ENCODE peak calls at places on chromosomes 3 and 15, in six cellular contexts. B is foreskin keratinocyte, Y is aorta, T is H9, E is fibroblast of lung, P is pancreas. U is an unnamed sample.

GRCh38 chr3:133894334-133895207 is 1.1 kb downstream of the RAB6B start:
- DNase-seq in B (no peak), Y (no peak), T (peak; percentile 48), E (no peak), P (peak; percentile 45), U (no peak)

GRCh38 chr3:30399394-30400181 is 206.8 kb upstream of the TGFBR2 start:
- DNase-seq in B (no peak), Y (no peak), T (no peak), E (peak; percentile 46), P (no peak), U (no peak)

GRCh38 chr15:79724312-79724711 is 172.5 kb downstream of the MTHFS start:
- DNase-seq in B (no peak), Y (no peak), T (no peak), E (peak; percentile 78), P (no peak), U (no peak)

GRCh38 chr15:25508369-25509002 is 69.7 kb upstream of the UBE3A start:
- DNase-seq in B (no peak), Y (no peak), T (no peak), E (peak; percentile 46), P (no peak), U (no peak)

GRCh38 chr3:140147965-140148490 is 213.0 kb downstream of the CLSTN2 start:
- DNase-seq in B (no peak), Y (no peak), T (no peak), E (no peak), P (no peak), U (no peak)

GRCh38 chr3:57011022-57011421 is 49.4 kb upstream of the SPATA12 start:
- DNase-seq in B (no peak), Y (no peak), T (no peak), E (no peak), P (no peak), U (no peak)

GRCh38 chr15:96119734-96120133 is 210.8 kb upstream of the NR2F2 start:
- DNase-seq in B (no peak), Y (no peak), T (no peak), E (no peak), P (no peak), U (no peak)

GRCh38 chr15:81612631-81613030 is 238.6 kb upstream of the TMC3 start:
- DNase-seq in B (no peak), Y (no peak), T (peak; percentile 83), E (no peak), P (no peak), U (no peak)

GRCh38 chr3:188283347-188283746 is 129.4 kb downstream of the LPP start:
- DNase-seq in B (no peak), Y (no peak), T (no peak), E (peak; percentile 36), P (no peak), U (no peak)

GRCh38 chr15:63396546-63396939 is 14.9 kb upstream of the CA12 start:
- DNase-seq in B (no peak), Y (no peak), T (peak; percentile 47), E (no peak), P (no peak), U (no peak)

GRCh38 chr3:52704611-52705437 is 767 bp downstream of the GLT8D1 start:
- DNase-seq in B (no peak), Y (no peak), T (no peak), E (peak; percentile 48), P (peak; percentile 28), U (peak; percentile 53)

GRCh38 chr3:66073464-66074141 is 34.9 kb upstream of the MAGI1 start:
- DNase-seq in B (no peak), Y (no peak), T (no peak), E (no peak), P (no peak), U (no peak)

GRCh38 chr3:95567346-95567745 is 1247.0 kb upstream of the EPHA6 start:
- DNase-seq in B (no peak), Y (no peak), T (peak; percentile 28), E (no peak), P (no peak), U (no peak)

GRCh38 chr3:55445551-55445950 is 41.6 kb downstream of the WNT5A start:
- DNase-seq in B (no peak), Y (no peak), T (no peak), E (no peak), P (no peak), U (no peak)

GRCh38 chr3:52052831-52053306 is 3.5 kb downstream of the DUSP7 start:
- DNase-seq in B (peak; percentile 38), Y (peak; percentile 94), T (peak; percentile 87), E (peak; percentile 79), P (no peak), U (peak; percentile 75)

GRCh38 chr3:192514754-192515660 is 212.3 kb downstream of the FGF12 start:
- DNase-seq in B (no peak), Y (no peak), T (peak; percentile 89), E (no peak), P (peak; percentile 80), U (peak; percentile 12)

GRCh38 chr3:31220431-31220830 is 312.3 kb upstream of the STT3B start:
- DNase-seq in B (no peak), Y (no peak), T (no peak), E (no peak), P (no peak), U (no peak)

GRCh38 chr3:34065901-34066300 is 267.5 kb downstream of the PDCD6IP start:
- DNase-seq in B (no peak), Y (no peak), T (no peak), E (peak; percentile 11), P (no peak), U (no peak)

GRCh38 chr3:78919021-78919755 is 848.6 kb downstream of the ROBO1 start:
- DNase-seq in B (peak; percentile 85), Y (no peak), T (no peak), E (peak; percentile 92), P (no peak), U (no peak)

GRCh38 chr15:73930790-73931281 is 4.6 kb downstream of the LOXL1 start:
- DNase-seq in B (no peak), Y (peak; percentile 96), T (no peak), E (peak; percentile 79), P (no peak), U (no peak)

GRCh38 chr15:77455696-77456293 is 35.1 kb downstream of the HMG20A start:
- DNase-seq in B (no peak), Y (no peak), T (no peak), E (peak; percentile 84), P (no peak), U (no peak)

GRCh38 chr15:38540516-38540915 is 24.1 kb downstream of the RASGRP1 start:
- DNase-seq in B (no peak), Y (no peak), T (no peak), E (no peak), P (no peak), U (no peak)

GRCh38 chr3:189042832-189043231 is 128.9 kb upstream of the TPRG1 start:
- DNase-seq in B (no peak), Y (no peak), T (no peak), E (no peak), P (no peak), U (no peak)

GRCh38 chr3:133535971-133536634 is 37.4 kb upstream of the CDV3 start:
- DNase-seq in B (peak; percentile 54), Y (no peak), T (no peak), E (peak; percentile 92), P (no peak), U (no peak)

GRCh38 chr3:46301122-46301835 is 52.6 kb upstream of the CCR2 start:
- DNase-seq in B (no peak), Y (no peak), T (no peak), E (no peak), P (no peak), U (no peak)

GRCh38 chr15:98896802-98897732 is 110.5 kb downstream of the PGPEP1L start:
- DNase-seq in B (peak; percentile 100), Y (no peak), T (no peak), E (peak; percentile 100), P (no peak), U (peak; percentile 68)

GRCh38 chr3:36944641-36945270 is at the start of gene TRANK1:
- DNase-seq in B (no peak), Y (peak; percentile 87), T (peak; percentile 66), E (peak; percentile 59), P (peak; percentile 34), U (peak; percentile 75)

GRCh38 chr3:127064391-127065137 is 81.6 kb downstream of the PLXNA1 start:
- DNase-seq in B (peak; percentile 19), Y (no peak), T (no peak), E (peak; percentile 76), P (no peak), U (no peak)

GRCh38 chr15:31457631-31458526 is 131.2 kb downstream of the KLF13 start:
- DNase-seq in B (peak; percentile 76), Y (no peak), T (peak; percentile 29), E (peak; percentile 81), P (no peak), U (no peak)

GRCh38 chr15:52440414-52440813 is 88.3 kb downstream of the MYO5A start:
- DNase-seq in B (peak; percentile 79), Y (no peak), T (no peak), E (peak; percentile 60), P (no peak), U (no peak)

GRCh38 chr3:54146383-54147239 is 24.3 kb downstream of the CACNA2D3 start:
- DNase-seq in B (no peak), Y (peak; percentile 80), T (peak; percentile 77), E (peak; percentile 2), P (peak; percentile 58), U (peak; percentile 42)

GRCh38 chr3:50573566-50574279 is 4.4 kb downstream of the HEMK1 start:
- DNase-seq in B (no peak), Y (no peak), T (no peak), E (no peak), P (no peak), U (no peak)

GRCh38 chr3:50572801-50573371 is 3.6 kb downstream of the HEMK1 start:
- DNase-seq in B (no peak), Y (no peak), T (no peak), E (no peak), P (no peak), U (no peak)

GRCh38 chr3:50577348-50577747 is 8.0 kb downstream of the HEMK1 start:
- DNase-seq in B (no peak), Y (no peak), T (no peak), E (no peak), P (no peak), U (no peak)

GRCh38 chr3:50574280-50574831 is 5.0 kb downstream of the HEMK1 start:
- DNase-seq in B (no peak), Y (no peak), T (no peak), E (no peak), P (no peak), U (no peak)

GRCh38 chr3:50575372-50575771 is 6.0 kb downstream of the HEMK1 start:
- DNase-seq in B (no peak), Y (no peak), T (no peak), E (peak; percentile 35), P (no peak), U (no peak)
- H3K27ac ChIP-seq in B (no peak overlapping the region), Y (no peak overlapping the region), T (no peak overlapping the region), E (no peak overlapping the region), P (no peak overlapping the region), U (no peak overlapping the region)

GRCh38 chr3:13651775-13652428 is 103.0 kb downstream of the FBLN2 start:
- DNase-seq in B (no peak), Y (no peak), T (no peak), E (no peak), P (no peak), U (no peak)
- H3K27ac ChIP-seq in B (no peak overlapping the region), Y (no peak overlapping the region), T (no peak overlapping the region), E (no peak overlapping the region), P (no peak overlapping the region), U (no peak overlapping the region)

GRCh38 chr3:550481-550880 is 353.9 kb downstream of the CHL1 start:
- DNase-seq in B (no peak), Y (no peak), T (no peak), E (no peak), P (no peak), U (no peak)
- H3K27ac ChIP-seq in B (no peak overlapping the region), Y (no peak overlapping the region), T (no peak overlapping the region), E (no peak overlapping the region), P (no peak overlapping the region), U (no peak overlapping the region)

GRCh38 chr3:112736802-112737566 is 96.0 kb upstream of the CCDC80 start:
- DNase-seq in B (no peak), Y (no peak), T (no peak), E (no peak), P (no peak), U (no peak)
- H3K27ac ChIP-seq in B (no peak overlapping the region), Y (no peak overlapping the region), T (no peak overlapping the region), E (no peak overlapping the region), P (no peak overlapping the region), U (no peak overlapping the region)

U was measured in ovary.